ENCODE peak calls at places on chromosomes 5 and 9, in five cellular contexts. B is esophagus squamous epithelium, Y is hepatocyte, N is A549, H is colonic mucosa. V is an unnamed sample.

GRCh38 chr5:57412010-57412409 is 70.6 kb downstream of the ACTBL2 start:
- DNase-seq in Y (peak), H (no peak), B (no peak), N (no peak), V (no peak)

GRCh38 chr9:30243467-30243866 is 2141.0 kb upstream of the ACO1 start:
- DNase-seq in N (no peak), H (no peak), Y (no peak), B (no peak), V (peak)

GRCh38 chr9:16119861-16120641 is 567.2 kb downstream of the CCDC171 start:
- DNase-seq in B (no peak), H (no peak), N (no peak), Y (no peak), V (no peak)

GRCh38 chr5:119274767-119275130 is 81.1 kb upstream of the TNFAIP8 start:
- DNase-seq in H (no peak), N (no peak), B (no peak), Y (no peak), V (no peak)

GRCh38 chr5:74409166-74409706 is 231.3 kb downstream of the ENC1 start:
- DNase-seq in N (no peak), B (no peak), H (no peak), Y (no peak), V (no peak)

GRCh38 chr9:82781965-82782392 is 281.0 kb downstream of the RASEF start:
- DNase-seq in H (no peak), B (no peak), N (no peak), Y (no peak), V (no peak)

GRCh38 chr9:8857330-8858249 is 1058.0 kb upstream of the DMAC1 start:
- DNase-seq in Y (peak), N (no peak), B (no peak), H (peak), V (no peak)

GRCh38 chr5:1190915-1191314 is 10.5 kb upstream of the SLC6A19 start:
- DNase-seq in H (no peak), N (no peak), B (no peak), Y (no peak), V (no peak)

GRCh38 chr5:10289353-10289752 is 18.3 kb downstream of the CMBL start:
- DNase-seq in N (no peak), Y (no peak), H (peak), B (no peak), V (peak)

GRCh38 chr5:172868924-172869565 is 35.0 kb downstream of the ERGIC1 start:
- DNase-seq in B (no peak), H (no peak), N (peak), Y (no peak), V (no peak)

GRCh38 chr5:119321569-119322311 is 34.1 kb upstream of the TNFAIP8 start:
- DNase-seq in Y (no peak), N (no peak), B (no peak), H (no peak), V (no peak)

GRCh38 chr5:139648205-139649081 is at the start of gene CXXC5:
- DNase-seq in Y (peak), H (peak), B (no peak), N (peak), V (peak)

GRCh38 chr5:58926549-58926948 is 343.7 kb downstream of the RAB3C start:
- DNase-seq in Y (no peak), N (no peak), H (peak), B (no peak), V (no peak)

GRCh38 chr5:45037927-45038326 is 229.2 kb downstream of the MRPS30 start:
- DNase-seq in Y (no peak), H (no peak), N (no peak), B (no peak), V (no peak)

GRCh38 chr5:10199700-10200099 is 50.0 kb downstream of the ATPSCKMT start:
- DNase-seq in Y (no peak), H (no peak), B (no peak), N (no peak), V (no peak)

GRCh38 chr5:135501965-135502364 is 33.8 kb downstream of the NEUROG1 start:
- DNase-seq in H (no peak), B (no peak), N (no peak), Y (no peak), V (no peak)

GRCh38 chr5:170405822-170406221 is 16.7 kb upstream of the KCNMB1 start:
- DNase-seq in N (no peak), B (no peak), H (no peak), Y (no peak), V (no peak)

GRCh38 chr5:104326966-104327365 is 764.4 kb upstream of the NUDT12 start:
- DNase-seq in Y (no peak), B (no peak), N (no peak), H (no peak), V (no peak)

GRCh38 chr9:76894198-76894597 is 11.7 kb downstream of the PRUNE2 start:
- DNase-seq in B (no peak), Y (no peak), N (no peak), H (no peak), V (no peak)

GRCh38 chr9:12862596-12862995 is 87.8 kb downstream of the LURAP1L start:
- DNase-seq in H (no peak), N (no peak), Y (no peak), B (no peak), V (no peak)

GRCh38 chr5:122163151-122164069 is 34.1 kb downstream of the ZNF474 start:
- DNase-seq in N (peak), H (no peak), Y (no peak), B (no peak), V (peak)

GRCh38 chr5:148665431-148665830 is 11.1 kb upstream of the HTR4 start:
- DNase-seq in H (no peak), N (no peak), Y (no peak), B (no peak), V (no peak)

GRCh38 chr9:15139467-15139866 is 167.5 kb downstream of the TTC39B start:
- DNase-seq in B (no peak), N (no peak), Y (no peak), H (no peak), V (no peak)

GRCh38 chr9:137505421-137506140 is 44.6 kb downstream of the PNPLA7 start:
- DNase-seq in B (no peak), N (no peak), H (no peak), Y (no peak), V (no peak)

GRCh38 chr9:135479469-135480052 is at the start of gene PPP1R26:
- DNase-seq in Y (peak), B (no peak), H (no peak), N (peak), V (no peak)

GRCh38 chr9:112571624-112572341 is 85.2 kb downstream of the KIAA1958 start:
- DNase-seq in Y (no peak), H (no peak), B (no peak), N (no peak), V (no peak)

DNA sequence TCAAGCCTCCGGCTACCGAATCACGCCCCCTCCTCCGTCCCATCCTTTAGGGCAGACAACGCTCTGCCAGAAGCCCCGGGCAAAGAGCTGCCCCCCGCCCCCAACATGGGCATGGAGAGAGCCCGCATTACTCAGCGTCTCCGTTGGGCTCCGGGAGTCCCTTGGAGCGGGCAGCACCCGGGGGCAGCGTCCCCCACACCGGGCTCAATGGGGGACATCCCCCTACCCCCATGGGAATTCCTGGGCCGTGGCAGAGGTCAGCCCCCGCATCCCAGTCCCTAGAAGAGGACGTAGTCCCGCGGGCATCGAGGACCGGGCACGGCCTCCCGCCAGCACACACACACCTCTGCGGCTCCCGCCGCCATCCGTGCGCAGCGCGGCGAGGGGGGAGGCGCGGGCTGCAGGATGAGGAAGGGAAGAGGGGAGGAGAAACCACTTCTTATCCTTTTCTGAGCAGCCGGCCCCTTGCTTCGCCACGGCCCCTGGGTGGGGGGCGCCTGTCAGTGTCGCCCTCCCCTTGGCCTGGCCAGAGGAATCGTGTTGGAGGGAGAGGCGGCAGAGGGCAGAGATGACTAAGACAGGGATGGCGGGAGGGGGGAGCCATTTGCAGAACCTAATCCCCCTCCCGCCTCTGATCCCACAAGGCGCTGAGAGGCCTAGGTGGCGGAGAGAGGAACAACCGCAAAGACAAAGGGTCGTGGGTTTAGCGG is 818 bp downstream of the DNM1 start:
- DNase-seq in H (no peak), B (no peak), N (peak), Y (peak), V (no peak)
- H3K4me3 ChIP-seq in H (peak), B (peak), N (peak), Y (peak), V (no peak)

GRCh38 chr5:100828071-100828689 is 74.9 kb downstream of the ST8SIA4 start:
- DNase-seq in Y (no peak), B (no peak), H (no peak), N (no peak), V (no peak)
- TF ChIP-seq CTCF in Y (no peak), B (no peak), H (no peak), N (no peak), V (no peak)

GRCh38 chr9:98105006-98105405 is 14.0 kb downstream of the TRIM14 start:
- DNase-seq in Y (no peak), H (no peak), N (no peak), B (no peak), V (no peak)
- H3K4me3 ChIP-seq in Y (no peak), H (no peak), N (no peak), B (no peak), V (no peak)

GRCh38 chr9:126985870-126986498 is 71.4 kb downstream of the RALGPS1 start:
- DNase-seq in Y (peak), H (peak), B (no peak), N (peak), V (peak)
- TF ChIP-seq CTCF in Y (no peak), H (no peak), B (no peak), N (no peak), V (no peak)

V was measured in LNCaP clone FGC.